ENCODE peak calls at places on chromosome 4, in eight cellular contexts. M is adipocyte; B is frontal cortex; G is HCEC 1CT; Q is stimulated activated CD8-positive, alpha-beta memory T cell treated with anti-CD3 and anti-CD28 coated beads, Interleukin-12 subunit alpha, Interleukin-12 subunit beta, amount 100 ng/mL, for 4 hours; E is H9; R is EH; I is neural crest cell. C is an unnamed sample.

GRCh38 chr4:24510091-24510490 is 74.3 kb downstream of the DHX15 start:
- DNase-seq in M (no peak), B (no peak), G (no peak), Q (no peak), E (peak; percentile 48), R (no peak), I (no peak), C (no peak)

GRCh38 chr4:111798840-111799239 is 346.4 kb upstream of the FAM241A start:
- DNase-seq in M (no peak), B (no peak), G (no peak), Q (no peak), E (no peak), R (no peak), I (no peak), C (peak; percentile 41)

GRCh38 chr4:109214622-109215350 is 87.7 kb downstream of the COL25A1 start:
- DNase-seq in M (peak; percentile 22), B (no peak), G (no peak), Q (no peak), E (no peak), R (no peak), I (no peak), C (no peak)

GRCh38 chr4:6184169-6184568 is 16.2 kb downstream of the JAKMIP1 start:
- DNase-seq in M (no peak), B (no peak), G (no peak), Q (no peak), E (no peak), R (no peak), I (no peak), C (no peak)

GRCh38 chr4:176142253-176142652 is 53.1 kb downstream of the SPATA4 start:
- DNase-seq in M (no peak), B (no peak), G (no peak), Q (no peak), E (no peak), R (no peak), I (no peak), C (peak; percentile 2)

GRCh38 chr4:187070158-187070557 is 346.5 kb upstream of the FAT1 start:
- DNase-seq in M (no peak), B (no peak), G (no peak), Q (no peak), E (no peak), R (no peak), I (no peak), C (no peak)

GRCh38 chr4:112704991-112705845 is 68.3 kb downstream of the LARP7 start:
- DNase-seq in M (peak; percentile 86), B (peak; percentile 39), G (peak; percentile 16), Q (no peak), E (peak; percentile 51), R (peak; percentile 77), I (peak; percentile 25), C (peak; percentile 47)

GRCh38 chr4:142091691-142092182 is 455.4 kb downstream of the IL15 start:
- DNase-seq in M (peak; percentile 22), B (no peak), G (peak; percentile 80), Q (no peak), E (no peak), R (peak; percentile 99), I (no peak), C (no peak)

GRCh38 chr4:94508841-94509240 is 57.1 kb downstream of the PDLIM5 start:
- DNase-seq in M (peak; percentile 53), B (no peak), G (no peak), Q (no peak), E (no peak), R (peak; percentile 38), I (no peak), C (no peak)

GRCh38 chr4:185754961-185755360 is 57.0 kb downstream of the SORBS2 start:
- DNase-seq in M (no peak), B (no peak), G (no peak), Q (no peak), E (no peak), R (no peak), I (no peak), C (no peak)

GRCh38 chr4:173697840-173698239 is 167.8 kb upstream of the HAND2 start:
- DNase-seq in M (no peak), B (no peak), G (no peak), Q (no peak), E (no peak), R (no peak), I (no peak), C (no peak)

GRCh38 chr4:84875636-84876371 is 90.7 kb downstream of the WDFY3 start:
- DNase-seq in M (no peak), B (no peak), G (no peak), Q (no peak), E (no peak), R (no peak), I (no peak), C (no peak)

GRCh38 chr4:15963001-15963451 is at the start of gene FGFBP2:
- DNase-seq in M (peak; percentile 66), B (no peak), G (no peak), Q (peak; percentile 49), E (peak; percentile 79), R (peak; percentile 63), I (peak; percentile 31), C (peak; percentile 64)

GRCh38 chr4:8838911-8839431 is 32.7 kb downstream of the HMX1 start:
- DNase-seq in M (no peak), B (no peak), G (no peak), Q (no peak), E (peak; percentile 18), R (no peak), I (no peak), C (no peak)

GRCh38 chr4:177251237-177251636 is 58.4 kb upstream of the NEIL3 start:
- DNase-seq in M (no peak), B (no peak), G (no peak), Q (no peak), E (no peak), R (no peak), I (no peak), C (no peak)

GRCh38 chr4:110059556-110060191 is 138.7 kb downstream of the ELOVL6 start:
- DNase-seq in M (peak; percentile 30), B (no peak), G (peak; percentile 54), Q (no peak), E (no peak), R (peak; percentile 35), I (no peak), C (no peak)

GRCh38 chr4:78940752-78941151 is 1.5 kb upstream of the PAQR3 start:
- DNase-seq in M (no peak), B (no peak), G (no peak), Q (no peak), E (no peak), R (no peak), I (no peak), C (no peak)

GRCh38 chr4:8117278-8117682 is 41.3 kb downstream of the ABLIM2 start:
- DNase-seq in M (no peak), B (no peak), G (peak; percentile 8), Q (no peak), E (peak; percentile 93), R (peak; percentile 48), I (no peak), C (no peak)